ENCODE peak calls at places on chromosome 10, in four cellular contexts. One of them, this sample, is unnamed. For H3K4me1, the result is how much of the 10 kb centered on the place peaks cover.

GRCh38 chr10:97173036-97173435 is 12.7 kb downstream of the SLIT1 start:
- DNase-seq in CD8-positive, alpha-beta T cell: no peak
- DNase-seq in left lung: no peak
- DNase-seq in transverse colon: no peak
- DNase-seq in this sample: no peak

GRCh38 chr10:80458638-80459037 is 4.5 kb downstream of the TSPAN14 start:
- DNase-seq in transverse colon: no peak
- DNase-seq in CD8-positive, alpha-beta T cell: no peak
- DNase-seq in left lung: no peak
- DNase-seq in this sample: no peak

GRCh38 chr10:102009801-102010425 is 46.1 kb downstream of the ARMH3 start:
- DNase-seq in left lung: no peak
- DNase-seq in transverse colon: peak
- DNase-seq in CD8-positive, alpha-beta T cell: no peak
- DNase-seq in this sample: peak

GRCh38 chr10:117444497-117445040 is 69.3 kb upstream of the PDZD8 start:
- DNase-seq in CD8-positive, alpha-beta T cell: no peak
- DNase-seq in transverse colon: no peak
- DNase-seq in left lung: no peak
- DNase-seq in this sample: no peak

GRCh38 chr10:129402459-129402858 is 64.6 kb upstream of the MGMT start:
- DNase-seq in left lung: no peak
- DNase-seq in CD8-positive, alpha-beta T cell: no peak
- DNase-seq in transverse colon: no peak
- DNase-seq in this sample: no peak

GRCh38 chr10:63103971-63104409 is 29.1 kb upstream of the NRBF2 start:
- DNase-seq in left lung: no peak
- DNase-seq in transverse colon: no peak
- DNase-seq in CD8-positive, alpha-beta T cell: no peak
- DNase-seq in this sample: no peak

GRCh38 chr10:24869354-24870016 is 82.9 kb downstream of the PRTFDC1 start:
- DNase-seq in left lung: no peak
- DNase-seq in CD8-positive, alpha-beta T cell: no peak
- DNase-seq in transverse colon: no peak
- DNase-seq in this sample: no peak

GRCh38 chr10:69130251-69130650 is 6.3 kb downstream of the VPS26A start:
- DNase-seq in CD8-positive, alpha-beta T cell: no peak
- DNase-seq in left lung: no peak
- DNase-seq in transverse colon: no peak
- DNase-seq in this sample: no peak

GRCh38 chr10:116671274-116671926 is 50.6 kb downstream of the PNLIPRP2 start:
- DNase-seq in transverse colon: no peak
- DNase-seq in CD8-positive, alpha-beta T cell: no peak
- DNase-seq in left lung: no peak
- DNase-seq in this sample: no peak

GRCh38 chr10:34031410-34031809 is 696.9 kb upstream of the NRP1 start:
- DNase-seq in transverse colon: peak
- DNase-seq in CD8-positive, alpha-beta T cell: no peak
- DNase-seq in left lung: no peak
- DNase-seq in this sample: peak

DNA sequence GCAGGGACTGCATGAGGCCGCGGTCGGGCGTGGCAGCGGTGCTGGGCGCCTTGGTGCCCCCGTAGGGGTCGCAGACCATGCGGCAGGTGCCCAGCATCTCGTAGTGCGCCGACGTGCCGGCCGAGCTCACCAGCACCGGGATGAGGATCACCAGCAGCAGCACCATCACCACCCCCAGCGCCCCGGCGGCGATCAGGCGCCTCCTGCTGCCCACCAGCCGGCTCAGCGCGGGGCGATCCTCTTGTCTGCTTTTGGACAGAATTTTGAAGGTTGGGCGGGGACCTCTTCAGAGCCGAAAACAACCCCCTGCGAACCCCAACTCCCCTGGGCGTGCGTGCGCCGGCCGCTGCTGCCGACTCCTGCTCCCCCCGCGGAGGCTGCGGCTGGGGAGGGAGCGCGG is 779 bp downstream of the C1QL3 start:
- DNase-seq in transverse colon: no peak
- DNase-seq in CD8-positive, alpha-beta T cell: no peak
- DNase-seq in left lung: peak
- DNase-seq in this sample: peak
- TF ChIP-seq CTCF in transverse colon: no peak
- TF ChIP-seq CTCF in CD8-positive, alpha-beta T cell: no peak
- TF ChIP-seq CTCF in left lung: no peak
- TF ChIP-seq CTCF in this sample: no peak

GRCh38 chr10:95759233-95759826 is 3.4 kb downstream of the ENTPD1 start:
- DNase-seq in left lung: no peak
- DNase-seq in CD8-positive, alpha-beta T cell: no peak
- DNase-seq in transverse colon: no peak
- DNase-seq in this sample: no peak
- H3K4me1 ChIP-seq in left lung: under half
- H3K4me1 ChIP-seq in CD8-positive, alpha-beta T cell: under half
- H3K4me1 ChIP-seq in transverse colon: under half
- H3K4me1 ChIP-seq in this sample: under half

GRCh38 chr10:44341901-44342300 is 43.0 kb downstream of the CXCL12 start:
- DNase-seq in left lung: no peak
- DNase-seq in transverse colon: no peak
- DNase-seq in CD8-positive, alpha-beta T cell: no peak
- DNase-seq in this sample: no peak

GRCh38 chr10:44343836-44344235 is 41.1 kb downstream of the CXCL12 start:
- DNase-seq in CD8-positive, alpha-beta T cell: no peak
- DNase-seq in transverse colon: no peak
- DNase-seq in left lung: no peak
- DNase-seq in this sample: peak

GRCh38 chr10:44347609-44348400 is 37.1 kb downstream of the CXCL12 start:
- DNase-seq in transverse colon: no peak
- DNase-seq in left lung: no peak
- DNase-seq in CD8-positive, alpha-beta T cell: no peak
- DNase-seq in this sample: no peak

GRCh38 chr10:44348496-44348895 is 36.4 kb downstream of the CXCL12 start:
- DNase-seq in transverse colon: no peak
- DNase-seq in CD8-positive, alpha-beta T cell: no peak
- DNase-seq in left lung: no peak
- DNase-seq in this sample: no peak

GRCh38 chr10:44344727-44345126 is 40.2 kb downstream of the CXCL12 start:
- DNase-seq in CD8-positive, alpha-beta T cell: no peak
- DNase-seq in left lung: no peak
- DNase-seq in transverse colon: no peak
- DNase-seq in this sample: no peak
- H3K4me3 ChIP-seq in CD8-positive, alpha-beta T cell: no peak
- H3K4me3 ChIP-seq in left lung: no peak
- H3K4me3 ChIP-seq in transverse colon: no peak
- H3K4me3 ChIP-seq in this sample: no peak

GRCh38 chr10:66844176-66844947 is 81.5 kb upstream of the LRRTM3 start:
- DNase-seq in transverse colon: no peak
- DNase-seq in left lung: no peak
- DNase-seq in CD8-positive, alpha-beta T cell: no peak
- DNase-seq in this sample: no peak
- TF ChIP-seq CTCF in transverse colon: no peak
- TF ChIP-seq CTCF in left lung: no peak
- TF ChIP-seq CTCF in CD8-positive, alpha-beta T cell: no peak
- TF ChIP-seq CTCF in this sample: no peak

DNA sequence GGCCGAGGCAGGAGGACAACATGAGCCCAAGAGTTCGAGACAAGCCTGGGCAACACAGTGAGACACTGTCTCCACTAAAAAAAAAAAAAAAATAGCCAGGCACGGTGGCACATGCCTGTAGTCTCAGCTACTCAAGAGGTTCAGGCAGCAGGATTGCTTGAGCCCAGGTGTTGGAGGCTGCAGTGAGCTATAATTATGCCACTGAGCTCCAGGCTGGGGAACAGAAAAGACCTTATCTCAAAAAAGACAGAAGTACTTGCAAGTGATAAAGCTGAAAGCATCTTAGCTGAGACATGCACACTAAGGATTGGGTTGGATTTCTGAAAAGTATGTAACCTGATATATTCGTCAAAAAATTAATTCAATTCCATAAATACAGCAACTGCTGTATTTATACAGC is 68.4 kb downstream of the PPP1R3C start:
- DNase-seq in transverse colon: no peak
- DNase-seq in CD8-positive, alpha-beta T cell: no peak
- DNase-seq in left lung: no peak
- DNase-seq in this sample: no peak
- H3K4me1 ChIP-seq in transverse colon: under half
- H3K4me1 ChIP-seq in CD8-positive, alpha-beta T cell: under half
- H3K4me1 ChIP-seq in left lung: under half
- H3K4me1 ChIP-seq in this sample: under half

GRCh38 chr10:93503075-93503474 is 6.7 kb downstream of the CEP55 start:
- DNase-seq in transverse colon: no peak
- DNase-seq in left lung: no peak
- DNase-seq in CD8-positive, alpha-beta T cell: no peak
- DNase-seq in this sample: no peak
- H3K4me3 ChIP-seq in transverse colon: no peak
- H3K4me3 ChIP-seq in left lung: no peak
- H3K4me3 ChIP-seq in CD8-positive, alpha-beta T cell: no peak
- H3K4me3 ChIP-seq in this sample: no peak